ENCODE peak calls at places on chromosomes 3 and 15, in six cellular contexts. S is IMR-90, L is neuronal stem cell, C is H9, D is H1, A is trophoblast cell. G is an unnamed sample.
A peak's percentile ranks its signal among the peaks of the same experiment; 100 is the strongest.

GRCh38 chr3:128484404-128485282 is 8.4 kb downstream of the GATA2 start:
- DNase-seq in S (no peak), L (no peak), C (peak; percentile 53), D (no peak), A (peak; percentile 51), G (no peak)

GRCh38 chr3:129621626-129622417 is 15.3 kb upstream of the PLXND1 start:
- DNase-seq in S (no peak), L (no peak), C (peak; percentile 46), D (peak; percentile 39), A (no peak), G (no peak)

GRCh38 chr3:182869059-182869458 is 75.8 kb downstream of the ATP11B start:
- DNase-seq in S (no peak), L (no peak), C (no peak), D (no peak), A (no peak), G (no peak)

GRCh38 chr15:70486451-70487379 is 276.6 kb downstream of the UACA start:
- DNase-seq in S (peak; percentile 89), L (no peak), C (no peak), D (no peak), A (peak; percentile 75), G (peak; percentile 69)

GRCh38 chr3:71031914-71032521 is 551.5 kb downstream of the FOXP1 start:
- DNase-seq in S (no peak), L (no peak), C (no peak), D (no peak), A (no peak), G (no peak)

GRCh38 chr3:24497942-24498341 is 3.3 kb upstream of the THRB start:
- DNase-seq in S (no peak), L (no peak), C (no peak), D (no peak), A (no peak), G (no peak)

GRCh38 chr3:98099848-98100247 is 12.9 kb downstream of the OR5AC2 start:
- DNase-seq in S (no peak), L (no peak), C (no peak), D (no peak), A (no peak), G (no peak)

GRCh38 chr15:57859130-57859685 is 152.7 kb downstream of the POLR2M start:
- DNase-seq in S (no peak), L (no peak), C (no peak), D (no peak), A (no peak), G (no peak)

GRCh38 chr3:100609963-100610362 is 562 bp downstream of the ADGRG7 start:
- DNase-seq in S (no peak), L (no peak), C (no peak), D (no peak), A (no peak), G (no peak)

GRCh38 chr3:15055019-15055557 is 10.0 kb downstream of the MRPS25 start:
- DNase-seq in S (peak; percentile 59), L (no peak), C (no peak), D (no peak), A (no peak), G (no peak)

GRCh38 chr15:69783211-69783610 is 314.5 kb downstream of the TLE3 start:
- DNase-seq in S (no peak), L (no peak), C (no peak), D (no peak), A (no peak), G (no peak)

GRCh38 chr3:63364495-63364894 is 86.4 kb downstream of the SYNPR start:
- DNase-seq in S (peak; percentile 42), L (no peak), C (no peak), D (no peak), A (no peak), G (peak; percentile 17)

GRCh38 chr15:60155661-60156060 is 151.6 kb downstream of the FOXB1 start:
- DNase-seq in S (peak; percentile 16), L (no peak), C (no peak), D (no peak), A (no peak), G (peak; percentile 43)

GRCh38 chr3:151154566-151154965 is 48.5 kb downstream of the GPR171 start:
- DNase-seq in S (no peak), L (no peak), C (no peak), D (no peak), A (no peak), G (no peak)

GRCh38 chr3:126344380-126345041 is 12.7 kb downstream of the KLF15 start:
- DNase-seq in S (no peak), L (no peak), C (peak; percentile 25), D (peak; percentile 42), A (no peak), G (no peak)

GRCh38 chr15:65101891-65102708 is 12.9 kb downstream of the UBAP1L start:
- DNase-seq in S (no peak), L (no peak), C (peak; percentile 72), D (peak; percentile 84), A (no peak), G (no peak)

GRCh38 chr15:68833734-68834334 is 13.1 kb upstream of the ANP32A start:
- DNase-seq in S (no peak), L (no peak), C (no peak), D (no peak), A (no peak), G (no peak)

GRCh38 chr3:29759443-29760033 is 478.7 kb downstream of the RBMS3 start:
- DNase-seq in S (peak; percentile 21), L (peak; percentile 62), C (no peak), D (no peak), A (no peak), G (peak; percentile 63)

GRCh38 chr3:186966406-186966805 is 36.1 kb downstream of the ST6GAL1 start:
- DNase-seq in S (no peak), L (no peak), C (no peak), D (no peak), A (no peak), G (no peak)

GRCh38 chr3:186594591-186595113 is 18.2 kb upstream of the AHSG start:
- DNase-seq in S (no peak), L (no peak), C (no peak), D (no peak), A (no peak), G (no peak)

GRCh38 chr3:129023909-129024308 is 22.8 kb downstream of the EFCC1 start:
- DNase-seq in S (peak; percentile 28), L (no peak), C (no peak), D (no peak), A (no peak), G (no peak)

GRCh38 chr15:42994546-42994945 is 74.0 kb upstream of the TTBK2 start:
- DNase-seq in S (peak; percentile 67), L (no peak), C (no peak), D (no peak), A (no peak), G (peak; percentile 73)

GRCh38 chr3:47019201-47019600 is 39.7 kb downstream of the NBEAL2 start:
- DNase-seq in S (peak; percentile 12), L (no peak), C (no peak), D (no peak), A (no peak), G (no peak)

DNA sequence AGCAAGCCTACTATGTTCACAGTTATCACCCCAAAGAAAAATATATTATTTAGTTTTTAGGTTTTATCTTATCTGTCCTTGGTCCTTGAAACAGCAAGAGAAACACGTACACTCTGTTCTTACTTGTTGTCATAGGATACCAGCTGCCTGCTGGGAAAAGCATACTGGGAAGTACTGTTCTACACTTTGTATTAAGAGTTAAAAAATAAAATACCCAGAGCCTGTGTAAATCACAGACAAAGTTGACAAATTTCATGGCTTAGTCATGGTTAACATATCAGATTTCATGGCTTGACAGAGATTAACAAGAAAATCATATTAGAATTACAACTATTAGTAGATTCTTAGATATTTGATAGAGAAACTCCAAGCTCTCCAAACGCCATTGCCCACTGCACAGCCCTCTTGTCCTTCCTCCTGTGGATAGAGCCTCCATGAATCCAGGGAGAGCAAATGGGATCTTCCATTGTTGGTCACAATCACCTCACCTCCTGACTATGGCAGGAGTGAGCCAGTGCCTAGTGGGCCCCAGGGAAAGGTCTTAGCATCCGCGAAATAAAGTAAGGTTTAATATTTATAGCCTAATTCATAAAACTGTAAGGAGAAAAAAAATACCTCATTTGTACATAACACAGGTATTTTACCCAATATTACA is 128.1 kb upstream of the WNT5A start:
- DNase-seq in S (peak; percentile 41), L (no peak), C (no peak), D (no peak), A (no peak), G (no peak)
- H3K14ac ChIP-seq in S (no peak overlapping the region), L (no peak overlapping the region), C (no peak overlapping the region), D (no peak overlapping the region), A (no peak overlapping the region), G (no peak overlapping the region)

GRCh38 chr15:73826711-73827243 is 46.6 kb upstream of the TBC1D21 start:
- DNase-seq in S (no peak), L (no peak), C (no peak), D (no peak), A (no peak), G (no peak)

GRCh38 chr15:73832657-73833056 is 40.7 kb upstream of the TBC1D21 start:
- DNase-seq in S (no peak), L (no peak), C (no peak), D (no peak), A (no peak), G (no peak)
- H3K14ac ChIP-seq in S (no peak overlapping the region), L (no peak overlapping the region), C (no peak overlapping the region), D (no peak overlapping the region), A (no peak overlapping the region), G (no peak overlapping the region)

GRCh38 chr15:101272584-101272983 is 4.7 kb downstream of the SELENOS start:
- DNase-seq in S (no peak), L (no peak), C (no peak), D (no peak), A (no peak), G (no peak)
- H3K14ac ChIP-seq in S (no peak overlapping the region), L (no peak overlapping the region), C (no peak overlapping the region), D (no peak overlapping the region), A (no peak overlapping the region), G (no peak overlapping the region)

GRCh38 chr3:4099607-4100006 is 203.6 kb upstream of the SETMAR start:
- DNase-seq in S (no peak), L (no peak), C (no peak), D (no peak), A (no peak), G (no peak)

GRCh38 chr3:4097801-4098200 is 205.4 kb upstream of the SETMAR start:
- DNase-seq in S (no peak), L (no peak), C (no peak), D (no peak), A (no peak), G (no peak)
- H3K14ac ChIP-seq in S (no peak overlapping the region), L (no peak overlapping the region), C (no peak overlapping the region), D (no peak overlapping the region), A (no peak overlapping the region), G (no peak overlapping the region)

DNA sequence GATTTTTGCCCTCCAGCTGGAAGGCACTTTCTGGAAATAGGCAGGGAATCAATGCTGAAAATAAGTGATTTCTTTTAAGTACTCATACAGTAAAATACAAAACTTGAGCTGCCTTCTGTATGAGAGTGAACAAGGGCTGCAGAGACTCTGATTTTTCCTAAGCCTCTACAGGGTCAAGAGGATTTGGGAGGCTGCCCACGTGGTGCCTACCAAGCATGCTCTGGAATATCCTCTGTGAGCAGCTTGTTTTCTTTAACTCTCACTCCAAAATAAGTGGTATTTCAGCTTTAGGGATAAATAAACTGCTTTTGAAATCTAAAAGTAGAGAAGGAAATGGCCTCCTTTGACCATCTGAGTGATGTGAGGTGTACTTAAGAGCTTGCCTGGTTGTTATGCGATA is 8.1 kb upstream of the SELENOK start:
- DNase-seq in S (no peak), L (no peak), C (no peak), D (no peak), A (no peak), G (no peak)
- H3K14ac ChIP-seq in S (no peak overlapping the region), L (no peak overlapping the region), C (no peak overlapping the region), D (no peak overlapping the region), A (no peak overlapping the region), G (no peak overlapping the region)

G was measured in mesenchymal stem cell.